ENCODE peak calls at places on chromosomes 7 and 10, in seven cellular contexts. One of them, this sample, is unnamed.
A peak's percentile ranks its signal among the peaks of the same experiment; 100 is the strongest.

GRCh38 chr7:69603937-69604494 is 5.7 kb downstream of the AUTS2 start:
- DNase-seq in BE2C: no peak
- DNase-seq in endodermal cell: no peak
- DNase-seq in GM23338: no peak
- DNase-seq in body of pancreas: no peak
- DNase-seq in lower lobe of right lung: no peak
- DNase-seq in neural progenitor cell: no peak
- DNase-seq in this sample: no peak

GRCh38 chr10:16146993-16147392 is 286.7 kb upstream of the MINDY3 start:
- DNase-seq in BE2C: no peak
- DNase-seq in endodermal cell: no peak
- DNase-seq in GM23338: no peak
- DNase-seq in body of pancreas: no peak
- DNase-seq in lower lobe of right lung: no peak
- DNase-seq in neural progenitor cell: no peak
- DNase-seq in this sample: no peak

GRCh38 chr10:47175181-47176080 is 124.6 kb upstream of the GDF10 start:
- DNase-seq in BE2C: no peak
- DNase-seq in endodermal cell: peak; percentile 51
- DNase-seq in GM23338: no peak
- DNase-seq in body of pancreas: no peak
- DNase-seq in lower lobe of right lung: no peak
- DNase-seq in neural progenitor cell: peak; percentile 80
- DNase-seq in this sample: no peak

GRCh38 chr10:992523-993340 is 4.5 kb downstream of the GTPBP4 start:
- DNase-seq in BE2C: no peak
- DNase-seq in endodermal cell: no peak
- DNase-seq in GM23338: no peak
- DNase-seq in body of pancreas: no peak
- DNase-seq in lower lobe of right lung: no peak
- DNase-seq in neural progenitor cell: no peak
- DNase-seq in this sample: no peak

GRCh38 chr10:89032141-89032814 is 41.7 kb downstream of the FAS start:
- DNase-seq in BE2C: no peak
- DNase-seq in endodermal cell: peak; percentile 65
- DNase-seq in GM23338: peak; percentile 55
- DNase-seq in body of pancreas: no peak
- DNase-seq in lower lobe of right lung: peak; percentile 76
- DNase-seq in neural progenitor cell: no peak
- DNase-seq in this sample: no peak

GRCh38 chr10:104274762-104275721 is 6.1 kb downstream of the GSTO2 start:
- DNase-seq in BE2C: peak; percentile 55
- DNase-seq in endodermal cell: peak; percentile 91
- DNase-seq in GM23338: peak; percentile 84
- DNase-seq in body of pancreas: peak; percentile 67
- DNase-seq in lower lobe of right lung: peak; percentile 76
- DNase-seq in neural progenitor cell: peak; percentile 73
- DNase-seq in this sample: peak; percentile 78

GRCh38 chr7:45186261-45186813 is 28.7 kb downstream of the RAMP3 start:
- DNase-seq in BE2C: no peak
- DNase-seq in endodermal cell: peak; percentile 35
- DNase-seq in GM23338: no peak
- DNase-seq in body of pancreas: no peak
- DNase-seq in lower lobe of right lung: no peak
- DNase-seq in neural progenitor cell: no peak
- DNase-seq in this sample: no peak

GRCh38 chr10:124697837-124698559 is 46.2 kb downstream of the FAM53B start:
- DNase-seq in BE2C: no peak
- DNase-seq in endodermal cell: no peak
- DNase-seq in GM23338: peak; percentile 36
- DNase-seq in body of pancreas: no peak
- DNase-seq in lower lobe of right lung: no peak
- DNase-seq in neural progenitor cell: peak; percentile 29
- DNase-seq in this sample: peak; percentile 73

GRCh38 chr7:69596056-69596455 is 2.2 kb upstream of the AUTS2 start:
- DNase-seq in BE2C: no peak
- DNase-seq in endodermal cell: no peak
- DNase-seq in GM23338: no peak
- DNase-seq in body of pancreas: no peak
- DNase-seq in lower lobe of right lung: no peak
- DNase-seq in neural progenitor cell: no peak
- DNase-seq in this sample: no peak

GRCh38 chr7:24926623-24927539 is 53.1 kb downstream of the OSBPL3 start:
- DNase-seq in BE2C: no peak
- DNase-seq in endodermal cell: no peak
- DNase-seq in GM23338: no peak
- DNase-seq in body of pancreas: no peak
- DNase-seq in lower lobe of right lung: no peak
- DNase-seq in neural progenitor cell: no peak
- DNase-seq in this sample: no peak

GRCh38 chr7:12706900-12707536 is 19.6 kb downstream of the ARL4A start:
- DNase-seq in BE2C: no peak
- DNase-seq in endodermal cell: no peak
- DNase-seq in GM23338: no peak
- DNase-seq in body of pancreas: no peak
- DNase-seq in lower lobe of right lung: no peak
- DNase-seq in neural progenitor cell: no peak
- DNase-seq in this sample: no peak

GRCh38 chr10:36899652-36900051 is 225.7 kb upstream of the ANKRD30A start:
- DNase-seq in BE2C: no peak
- DNase-seq in endodermal cell: no peak
- DNase-seq in GM23338: no peak
- DNase-seq in body of pancreas: no peak
- DNase-seq in lower lobe of right lung: no peak
- DNase-seq in neural progenitor cell: no peak
- DNase-seq in this sample: no peak

GRCh38 chr7:37007731-37008130 is 283.4 kb upstream of the AOAH start:
- DNase-seq in BE2C: no peak
- DNase-seq in endodermal cell: no peak
- DNase-seq in GM23338: no peak
- DNase-seq in body of pancreas: no peak
- DNase-seq in lower lobe of right lung: no peak
- DNase-seq in neural progenitor cell: peak; percentile 16
- DNase-seq in this sample: no peak

DNA sequence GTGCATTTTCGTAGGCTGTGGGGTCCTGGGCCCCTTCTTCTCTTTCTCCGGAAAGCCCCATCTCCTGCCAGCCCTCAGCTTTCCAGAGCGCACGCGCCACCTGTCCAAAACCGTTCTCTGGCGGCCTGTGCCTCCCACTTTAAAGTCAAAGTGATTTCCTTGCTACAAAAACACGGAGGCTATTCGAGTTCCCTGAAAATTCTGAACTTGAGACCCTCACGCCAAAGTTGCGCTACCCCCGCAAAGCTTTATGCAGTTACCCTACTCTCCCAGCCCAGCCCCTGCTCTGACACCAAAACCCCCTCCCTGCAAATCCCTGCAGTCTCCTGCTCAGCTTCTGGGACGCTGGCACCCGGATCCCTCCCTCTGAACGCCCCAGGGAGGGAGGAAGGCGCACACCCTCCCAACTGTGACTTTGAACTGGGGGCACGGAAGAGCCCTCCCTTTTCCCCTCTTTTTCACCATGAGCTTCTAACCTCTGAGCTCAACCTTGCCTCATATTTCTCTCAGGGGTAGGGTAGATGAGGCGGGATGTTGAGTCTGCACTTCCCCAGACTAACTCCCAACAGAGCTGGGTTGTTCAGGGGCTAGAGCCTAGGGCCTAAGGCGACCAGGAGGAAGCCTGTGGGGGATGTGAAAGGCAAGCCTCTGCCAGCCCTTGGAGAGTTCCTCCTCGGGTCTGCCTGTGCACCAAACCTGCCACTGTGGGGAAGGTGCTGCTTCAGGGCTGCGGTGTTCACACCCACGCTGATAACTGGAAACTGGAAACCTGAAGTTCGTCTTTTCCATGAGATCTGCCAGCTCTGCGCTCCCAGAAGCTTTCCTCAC is 2.7 kb upstream of the PAX4 start:
- DNase-seq in BE2C: no peak
- DNase-seq in endodermal cell: peak; percentile 87
- DNase-seq in GM23338: peak; percentile 80
- DNase-seq in body of pancreas: no peak
- DNase-seq in lower lobe of right lung: no peak
- DNase-seq in neural progenitor cell: peak; percentile 25
- DNase-seq in this sample: no peak
- H3K27me3 ChIP-seq in BE2C: peaks cover 76% of the 10 kb centered on the region
- H3K27me3 ChIP-seq in endodermal cell: peaks cover 18% of the 10 kb centered on the region
- H3K27me3 ChIP-seq in GM23338: peaks cover 60% of the 10 kb centered on the region
- H3K27me3 ChIP-seq in body of pancreas: no peaks in the 10 kb centered on the region
- H3K27me3 ChIP-seq in lower lobe of right lung: peaks cover 30% of the 10 kb centered on the region
- H3K27me3 ChIP-seq in neural progenitor cell: peaks cover 75% of the 10 kb centered on the region
- H3K27me3 ChIP-seq in this sample: peaks cover 3% of the 10 kb centered on the region

GRCh38 chr10:93670372-93670771 is 32.0 kb downstream of the FRA10AC1 start:
- DNase-seq in BE2C: no peak
- DNase-seq in endodermal cell: no peak
- DNase-seq in GM23338: no peak
- DNase-seq in body of pancreas: no peak
- DNase-seq in lower lobe of right lung: no peak
- DNase-seq in neural progenitor cell: no peak
- DNase-seq in this sample: no peak
- H3K36me3 ChIP-seq in BE2C: no peaks in the 10 kb centered on the region
- H3K36me3 ChIP-seq in endodermal cell: peaks cover 65% of the 10 kb centered on the region
- H3K36me3 ChIP-seq in GM23338: peaks cover 8% of the 10 kb centered on the region
- H3K36me3 ChIP-seq in body of pancreas: peaks cover 5% of the 10 kb centered on the region
- H3K36me3 ChIP-seq in lower lobe of right lung: peaks cover 76% of the 10 kb centered on the region
- H3K36me3 ChIP-seq in neural progenitor cell: no peaks in the 10 kb centered on the region
- H3K36me3 ChIP-seq in this sample: no peaks in the 10 kb centered on the region

GRCh38 chr10:35642793-35643114 is 658 bp upstream of the FZD8 start:
- DNase-seq in BE2C: no peak
- DNase-seq in endodermal cell: no peak
- DNase-seq in GM23338: no peak
- DNase-seq in body of pancreas: no peak
- DNase-seq in lower lobe of right lung: no peak
- DNase-seq in neural progenitor cell: no peak
- DNase-seq in this sample: no peak
- H3K27me3 ChIP-seq in BE2C: peaks cover 56% of the 10 kb centered on the region
- H3K27me3 ChIP-seq in endodermal cell: no peaks in the 10 kb centered on the region
- H3K27me3 ChIP-seq in GM23338: peaks cover 54% of the 10 kb centered on the region
- H3K27me3 ChIP-seq in body of pancreas: no peaks in the 10 kb centered on the region
- H3K27me3 ChIP-seq in lower lobe of right lung: peaks cover 15% of the 10 kb centered on the region
- H3K27me3 ChIP-seq in neural progenitor cell: peaks cover 14% of the 10 kb centered on the region
- H3K27me3 ChIP-seq in this sample: no peaks in the 10 kb centered on the region

GRCh38 chr10:2885276-2885955 is 181.9 kb upstream of the PFKP start:
- DNase-seq in BE2C: no peak
- DNase-seq in endodermal cell: peak; percentile 29
- DNase-seq in GM23338: no peak
- DNase-seq in body of pancreas: no peak
- DNase-seq in lower lobe of right lung: no peak
- DNase-seq in neural progenitor cell: no peak
- DNase-seq in this sample: no peak
- H3K36me3 ChIP-seq in BE2C: no peaks in the 10 kb centered on the region
- H3K36me3 ChIP-seq in endodermal cell: no peaks in the 10 kb centered on the region
- H3K36me3 ChIP-seq in GM23338: no peaks in the 10 kb centered on the region
- H3K36me3 ChIP-seq in body of pancreas: no peaks in the 10 kb centered on the region
- H3K36me3 ChIP-seq in lower lobe of right lung: no peaks in the 10 kb centered on the region
- H3K36me3 ChIP-seq in neural progenitor cell: no peaks in the 10 kb centered on the region
- H3K36me3 ChIP-seq in this sample: no peaks in the 10 kb centered on the region

GRCh38 chr10:101295266-101295665 is 58.7 kb upstream of the BTRC start:
- DNase-seq in BE2C: no peak
- DNase-seq in endodermal cell: no peak
- DNase-seq in GM23338: no peak
- DNase-seq in body of pancreas: no peak
- DNase-seq in lower lobe of right lung: no peak
- DNase-seq in neural progenitor cell: no peak
- DNase-seq in this sample: no peak

GRCh38 chr10:101293007-101293723 is 60.8 kb upstream of the BTRC start:
- DNase-seq in BE2C: peak; percentile 73
- DNase-seq in endodermal cell: peak; percentile 76
- DNase-seq in GM23338: peak; percentile 55
- DNase-seq in body of pancreas: no peak
- DNase-seq in lower lobe of right lung: no peak
- DNase-seq in neural progenitor cell: peak; percentile 53
- DNase-seq in this sample: no peak

GRCh38 chr10:101292194-101293006 is 61.6 kb upstream of the BTRC start:
- DNase-seq in BE2C: peak; percentile 74
- DNase-seq in endodermal cell: peak; percentile 58
- DNase-seq in GM23338: peak; percentile 47
- DNase-seq in body of pancreas: no peak
- DNase-seq in lower lobe of right lung: no peak
- DNase-seq in neural progenitor cell: peak; percentile 61
- DNase-seq in this sample: no peak

GRCh38 chr10:101291254-101292193 is 62.3 kb upstream of the LBX1 start:
- DNase-seq in BE2C: peak; percentile 89
- DNase-seq in endodermal cell: peak; percentile 95
- DNase-seq in GM23338: peak; percentile 83
- DNase-seq in body of pancreas: peak; percentile 57
- DNase-seq in lower lobe of right lung: peak; percentile 59
- DNase-seq in neural progenitor cell: peak; percentile 94
- DNase-seq in this sample: no peak

DNA sequence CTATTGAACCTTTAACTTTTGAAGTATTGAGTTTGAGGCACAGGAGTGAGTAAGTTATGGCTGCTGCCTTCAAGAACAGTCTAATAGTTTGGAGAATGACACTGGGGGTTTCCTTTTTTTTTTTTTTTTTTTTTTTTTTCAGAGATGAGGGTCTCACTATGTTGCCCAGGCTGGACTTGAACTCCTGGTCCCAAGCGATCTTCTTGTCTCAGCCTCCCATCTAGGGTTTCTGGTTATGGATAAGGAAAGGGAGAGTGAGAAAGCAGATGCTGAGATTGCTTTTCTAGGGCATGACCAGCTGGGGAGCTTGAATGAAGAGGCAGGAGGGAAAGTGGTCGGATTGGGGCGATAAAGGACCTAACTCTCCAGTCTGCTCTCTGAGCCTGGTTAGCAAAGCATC is 59.9 kb upstream of the BTRC start:
- DNase-seq in BE2C: no peak
- DNase-seq in endodermal cell: no peak
- DNase-seq in GM23338: no peak
- DNase-seq in body of pancreas: no peak
- DNase-seq in lower lobe of right lung: no peak
- DNase-seq in neural progenitor cell: no peak
- DNase-seq in this sample: no peak
- H3K27me3 ChIP-seq in BE2C: no peaks in the 10 kb centered on the region
- H3K27me3 ChIP-seq in endodermal cell: peaks cover 92% of the 10 kb centered on the region
- H3K27me3 ChIP-seq in GM23338: peaks cover 89% of the 10 kb centered on the region
- H3K27me3 ChIP-seq in body of pancreas: no peaks in the 10 kb centered on the region
- H3K27me3 ChIP-seq in lower lobe of right lung: peaks cover 83% of the 10 kb centered on the region
- H3K27me3 ChIP-seq in neural progenitor cell: peaks cover 99% of the 10 kb centered on the region
- H3K27me3 ChIP-seq in this sample: peaks cover 1% of the 10 kb centered on the region

GRCh38 chr7:139591550-139592195 is 68.2 kb downstream of the CLEC2L start:
- DNase-seq in BE2C: no peak
- DNase-seq in endodermal cell: no peak
- DNase-seq in GM23338: no peak
- DNase-seq in body of pancreas: no peak
- DNase-seq in lower lobe of right lung: no peak
- DNase-seq in neural progenitor cell: no peak
- DNase-seq in this sample: no peak
- H3K36me3 ChIP-seq in BE2C: peaks cover 5% of the 10 kb centered on the region
- H3K36me3 ChIP-seq in endodermal cell: peaks cover 94% of the 10 kb centered on the region
- H3K36me3 ChIP-seq in GM23338: no peaks in the 10 kb centered on the region
- H3K36me3 ChIP-seq in body of pancreas: peaks cover 26% of the 10 kb centered on the region
- H3K36me3 ChIP-seq in lower lobe of right lung: peaks cover 96% of the 10 kb centered on the region
- H3K36me3 ChIP-seq in neural progenitor cell: no peaks in the 10 kb centered on the region
- H3K36me3 ChIP-seq in this sample: no peaks in the 10 kb centered on the region

GRCh38 chr7:120716306-120716705 is 141.6 kb downstream of the TSPAN12 start:
- DNase-seq in BE2C: no peak
- DNase-seq in endodermal cell: no peak
- DNase-seq in GM23338: no peak
- DNase-seq in body of pancreas: no peak
- DNase-seq in lower lobe of right lung: no peak
- DNase-seq in neural progenitor cell: peak; percentile 79
- DNase-seq in this sample: no peak
- H3K27me3 ChIP-seq in BE2C: no peaks in the 10 kb centered on the region
- H3K27me3 ChIP-seq in endodermal cell: no peaks in the 10 kb centered on the region
- H3K27me3 ChIP-seq in GM23338: no peaks in the 10 kb centered on the region
- H3K27me3 ChIP-seq in body of pancreas: no peaks in the 10 kb centered on the region
- H3K27me3 ChIP-seq in lower lobe of right lung: no peaks in the 10 kb centered on the region
- H3K27me3 ChIP-seq in neural progenitor cell: no peaks in the 10 kb centered on the region
- H3K27me3 ChIP-seq in this sample: no peaks in the 10 kb centered on the region

GRCh38 chr10:95382596-95382995 is 91.8 kb upstream of the PDLIM1 start:
- DNase-seq in BE2C: no peak
- DNase-seq in endodermal cell: no peak
- DNase-seq in GM23338: no peak
- DNase-seq in body of pancreas: no peak
- DNase-seq in lower lobe of right lung: no peak
- DNase-seq in neural progenitor cell: no peak
- DNase-seq in this sample: no peak
- H3K36me3 ChIP-seq in BE2C: no peaks in the 10 kb centered on the region
- H3K36me3 ChIP-seq in endodermal cell: no peaks in the 10 kb centered on the region
- H3K36me3 ChIP-seq in GM23338: peaks cover 25% of the 10 kb centered on the region
- H3K36me3 ChIP-seq in body of pancreas: peaks cover 10% of the 10 kb centered on the region
- H3K36me3 ChIP-seq in lower lobe of right lung: peaks cover 13% of the 10 kb centered on the region
- H3K36me3 ChIP-seq in neural progenitor cell: no peaks in the 10 kb centered on the region
- H3K36me3 ChIP-seq in this sample: peaks cover 2% of the 10 kb centered on the region

This sample was measured in aorta.